ENCODE peak calls at places on chromosomes 1 and 21, in eight cellular contexts. V, R, P, D, Y, U, F and S are unnamed samples.

GRCh38 chr1:227891223-227891954 is 56.3 kb downstream of the WNT9A start:
- DNase-seq in V (peak), R (no peak), P (no peak), D (no peak), Y (no peak), U (peak), F (peak), S (no peak)

GRCh38 chr1:180971273-180971997 is 51.2 kb downstream of the STX6 start:
- DNase-seq in V (no peak), R (no peak), P (no peak), D (no peak), Y (no peak), U (no peak), F (no peak), S (no peak)

GRCh38 chr21:44999428-44999971 is 59.7 kb downstream of the SLX9 start:
- DNase-seq in V (no peak), R (no peak), P (no peak), D (no peak), Y (no peak), U (no peak), F (no peak), S (no peak)

GRCh38 chr21:35159881-35160280 is 110.8 kb upstream of the RUNX1 start:
- DNase-seq in V (no peak), R (no peak), P (no peak), D (no peak), Y (no peak), U (no peak), F (no peak), S (no peak)

GRCh38 chr1:237327061-237327460 is 285.1 kb downstream of the RYR2 start:
- DNase-seq in V (no peak), R (no peak), P (no peak), D (no peak), Y (no peak), U (no peak), F (no peak), S (no peak)

GRCh38 chr1:75615664-75616435 is 4.9 kb upstream of the SLC44A5 start:
- DNase-seq in V (no peak), R (no peak), P (peak), D (peak), Y (no peak), U (peak), F (no peak), S (no peak)

GRCh38 chr1:54453089-54453488 is 46.9 kb upstream of the SSBP3 start:
- DNase-seq in V (no peak), R (no peak), P (no peak), D (no peak), Y (no peak), U (no peak), F (no peak), S (no peak)

GRCh38 chr1:6350416-6351088 is 43.0 kb downstream of the ACOT7 start:
- DNase-seq in V (no peak), R (no peak), P (peak), D (no peak), Y (no peak), U (no peak), F (no peak), S (no peak)

GRCh38 chr1:200893411-200893901 is 1.2 kb upstream of the INAVA start:
- DNase-seq in V (no peak), R (no peak), P (no peak), D (no peak), Y (no peak), U (no peak), F (no peak), S (no peak)

GRCh38 chr1:212514782-212515181 is 82.1 kb downstream of the NENF start:
- DNase-seq in V (no peak), R (no peak), P (no peak), D (no peak), Y (no peak), U (no peak), F (no peak), S (no peak)

GRCh38 chr1:14441302-14441741 is 157.2 kb upstream of the KAZN start:
- DNase-seq in V (no peak), R (peak), P (no peak), D (peak), Y (no peak), U (no peak), F (no peak), S (peak)

GRCh38 chr1:22673486-22674409 is 20.7 kb downstream of the C1QB start:
- DNase-seq in V (peak), R (peak), P (peak), D (peak), Y (no peak), U (peak), F (no peak), S (peak)

GRCh38 chr1:162302246-162302645 is 74.4 kb downstream of the SPATA46 start:
- DNase-seq in V (no peak), R (no peak), P (no peak), D (peak), Y (no peak), U (no peak), F (no peak), S (no peak)

GRCh38 chr1:115214098-115214497 is 124.0 kb downstream of the NGF start:
- DNase-seq in V (no peak), R (no peak), P (no peak), D (no peak), Y (no peak), U (no peak), F (peak), S (no peak)

GRCh38 chr21:42790520-42790919 is 88.8 kb downstream of the WDR4 start:
- DNase-seq in V (no peak), R (no peak), P (no peak), D (no peak), Y (no peak), U (no peak), F (no peak), S (no peak)

GRCh38 chr1:43188106-43188505 is 16.0 kb downstream of the CFAP57 start:
- DNase-seq in V (no peak), R (no peak), P (no peak), D (no peak), Y (no peak), U (no peak), F (no peak), S (no peak)

GRCh38 chr1:171742577-171742922 is 685 bp upstream of the VAMP4 start:
- DNase-seq in V (peak), R (no peak), P (peak), D (peak), Y (no peak), U (peak), F (no peak), S (no peak)

GRCh38 chr1:199272690-199273089 is 633.9 kb downstream of the PTPRC start:
- DNase-seq in V (no peak), R (peak), P (peak), D (peak), Y (no peak), U (no peak), F (no peak), S (peak)

GRCh38 chr1:236480758-236481436 is 42.9 kb upstream of the LGALS8 start:
- DNase-seq in V (no peak), R (no peak), P (no peak), D (no peak), Y (no peak), U (no peak), F (no peak), S (no peak)

GRCh38 chr1:91053630-91054029 is 31.8 kb upstream of the ZNF644 start:
- DNase-seq in V (no peak), R (no peak), P (no peak), D (no peak), Y (no peak), U (no peak), F (peak), S (no peak)

GRCh38 chr1:244304156-244304555 is 147.6 kb downstream of the ADSS2 start:
- DNase-seq in V (no peak), R (no peak), P (no peak), D (no peak), Y (no peak), U (no peak), F (no peak), S (no peak)

GRCh38 chr1:43451157-43451591 is 2.6 kb downstream of the HYI start:
- DNase-seq in V (no peak), R (no peak), P (peak), D (no peak), Y (no peak), U (no peak), F (no peak), S (no peak)

GRCh38 chr21:36491191-36491916 is 11.4 kb upstream of the CLDN14 start:
- DNase-seq in V (no peak), R (no peak), P (no peak), D (peak), Y (no peak), U (no peak), F (no peak), S (no peak)

GRCh38 chr1:6500446-6501406 is 9.3 kb upstream of the PLEKHG5 start:
- DNase-seq in V (no peak), R (no peak), P (no peak), D (no peak), Y (no peak), U (no peak), F (no peak), S (no peak)

GRCh38 chr1:19073311-19074186 is 117.1 kb upstream of the IFFO2 start:
- DNase-seq in V (no peak), R (no peak), P (no peak), D (no peak), Y (no peak), U (no peak), F (no peak), S (no peak)

GRCh38 chr1:215637041-215637573 is 70.0 kb downstream of the KCTD3 start:
- DNase-seq in V (peak), R (peak), P (peak), D (peak), Y (no peak), U (peak), F (no peak), S (peak)

GRCh38 chr1:156741613-156741983 is 710 bp upstream of the MRPL24 start:
- DNase-seq in V (no peak), R (no peak), P (no peak), D (no peak), Y (no peak), U (no peak), F (no peak), S (no peak)
- H3K4me3 ChIP-seq in V (peak), R (no peak), P (no peak), D (peak), Y (peak), U (peak), F (peak), S (no peak)

DNA sequence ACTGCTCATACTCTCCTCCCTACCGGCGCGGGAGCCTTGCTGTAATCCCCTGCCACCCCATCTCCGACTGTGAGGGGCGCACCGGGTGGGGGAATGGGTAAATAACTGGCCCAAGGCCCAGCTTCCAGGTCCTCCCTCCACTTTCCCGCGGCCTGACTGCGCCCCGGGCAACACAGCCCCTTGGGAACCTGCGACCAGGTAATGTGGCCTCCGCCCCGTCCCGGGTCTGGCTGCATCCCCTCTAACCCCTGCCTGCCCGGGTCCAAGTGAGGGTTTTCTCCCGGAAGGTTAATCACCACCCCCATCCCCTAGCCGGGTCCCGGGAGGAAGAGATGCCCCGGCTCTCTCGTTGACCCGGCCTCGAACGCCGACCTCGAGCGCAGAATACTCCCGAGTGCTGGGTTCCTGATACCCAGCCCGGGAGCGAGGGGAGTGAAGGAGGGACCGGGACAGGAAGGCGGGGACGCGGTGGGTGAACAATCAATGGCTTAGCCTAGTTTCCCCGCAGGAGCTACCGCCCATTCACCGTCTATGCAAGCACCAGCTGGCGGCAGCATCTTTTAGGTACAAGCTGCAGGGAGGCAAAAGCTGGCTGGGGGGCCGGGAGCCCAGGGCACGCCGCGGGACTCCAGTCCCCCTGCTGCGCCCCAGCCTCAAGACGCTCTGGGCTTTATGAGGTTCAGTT is 5.9 kb upstream of the LHX9 start:
- DNase-seq in V (no peak), R (no peak), P (no peak), D (no peak), Y (no peak), U (no peak), F (no peak), S (no peak)
- H3K4me3 ChIP-seq in V (no peak), R (no peak), P (no peak), D (no peak), Y (no peak), U (peak), F (peak), S (peak)

DNA sequence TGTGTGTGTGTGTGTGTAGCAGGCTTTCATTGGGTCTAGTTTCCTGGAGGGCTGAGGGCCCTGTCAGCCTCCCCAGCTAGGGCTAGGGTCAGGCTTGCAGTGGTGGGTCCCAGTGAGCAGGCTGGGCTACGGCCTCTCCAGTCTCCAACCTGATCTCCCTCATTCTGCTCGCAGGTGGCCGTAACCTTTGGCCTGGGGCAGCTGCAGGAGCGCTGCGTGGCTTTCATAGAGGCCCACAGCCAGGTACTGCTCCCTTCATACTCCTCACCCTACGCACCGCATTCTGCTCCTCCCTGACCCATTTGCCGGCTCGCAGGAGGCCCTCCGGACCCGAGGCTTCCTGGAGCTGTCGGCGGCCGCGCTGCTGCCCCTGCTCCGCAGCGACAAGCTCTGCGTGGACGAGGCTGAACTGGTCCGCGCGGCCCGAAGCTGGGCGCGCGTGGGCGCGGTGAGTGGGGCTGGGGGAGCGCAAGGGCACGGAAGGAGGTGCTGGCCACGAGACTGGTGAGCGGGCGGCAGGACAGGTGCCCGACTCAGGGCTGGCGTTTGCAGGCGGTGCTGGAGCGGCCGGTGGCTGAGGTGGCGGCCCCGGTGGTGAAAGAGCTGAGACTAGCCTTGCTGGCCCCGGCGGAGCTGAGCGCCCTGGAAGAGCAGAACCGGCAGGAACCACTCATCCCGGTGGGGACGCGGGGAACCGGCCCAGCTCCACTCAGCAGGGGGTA is 4.7 kb downstream of the BTBD19 start:
- DNase-seq in V (no peak), R (no peak), P (no peak), D (peak), Y (no peak), U (peak), F (no peak), S (no peak)
- H3K4me3 ChIP-seq in V (peak), R (no peak), P (no peak), D (peak), Y (peak), U (peak), F (peak), S (no peak)

DNA sequence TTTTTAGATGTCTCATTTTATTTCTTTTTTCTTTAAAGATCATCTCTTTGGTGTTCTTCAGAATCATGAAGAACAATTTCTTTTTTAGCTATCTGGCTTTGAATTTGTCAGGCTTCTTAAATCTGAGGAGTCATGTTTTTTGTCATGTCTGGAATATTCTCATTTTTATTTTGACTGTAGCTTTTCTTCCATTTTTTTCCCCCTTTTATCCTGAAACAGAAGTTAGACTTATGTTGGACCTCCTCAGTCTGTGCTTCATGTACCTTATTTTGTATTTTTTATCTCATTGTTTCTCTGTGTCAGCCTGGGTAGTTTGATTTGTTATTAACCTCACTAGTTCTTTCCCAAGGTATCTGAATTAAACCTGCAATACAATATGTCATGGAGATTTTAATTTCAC is 319.2 kb upstream of the ADGRL4 start:
- DNase-seq in V (no peak), R (no peak), P (no peak), D (peak), Y (no peak), U (no peak), F (no peak), S (no peak)
- H3K4me3 ChIP-seq in V (no peak), R (no peak), P (no peak), D (no peak), Y (no peak), U (no peak), F (no peak), S (no peak)

DNA sequence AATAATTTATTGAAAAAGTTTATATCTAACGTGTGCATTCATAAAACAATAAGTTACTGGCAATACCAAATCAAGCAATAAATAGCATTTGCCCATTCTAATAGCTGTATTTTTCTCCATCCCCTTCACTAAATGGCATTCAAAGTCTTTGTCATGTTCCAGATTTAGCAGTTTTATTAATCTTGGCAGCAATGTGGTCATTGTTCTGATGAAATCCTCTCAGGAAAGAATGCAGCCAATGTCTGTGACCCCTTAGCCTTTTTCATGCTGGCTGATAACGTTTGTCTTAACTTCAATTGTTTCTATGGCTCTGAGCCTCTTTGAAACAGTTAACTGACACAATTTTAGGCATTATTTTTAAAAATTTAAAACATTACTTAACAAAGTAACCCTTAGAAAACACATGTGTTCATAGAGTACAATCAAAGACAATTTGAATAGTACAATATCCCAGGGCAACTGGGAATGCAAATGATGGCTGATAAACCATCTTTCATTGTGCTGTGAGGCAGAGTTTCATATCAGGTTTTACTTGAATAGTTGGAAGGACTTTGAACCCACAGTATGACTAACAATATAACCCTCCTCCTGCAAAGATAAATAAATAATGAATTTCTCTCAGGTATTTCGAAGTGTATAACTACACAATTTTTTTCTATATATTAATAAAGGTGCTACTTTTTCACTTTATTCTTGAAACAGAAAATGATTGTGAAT is 217.5 kb downstream of the LRRIQ3 start:
- DNase-seq in V (no peak), R (no peak), P (no peak), D (no peak), Y (no peak), U (no peak), F (no peak), S (peak)
- H3K4me3 ChIP-seq in V (no peak), R (no peak), P (no peak), D (no peak), Y (no peak), U (no peak), F (no peak), S (no peak)